ENCODE peak calls at places on chromosomes 5 and 9, in four cellular contexts. Q, I, U and P are unnamed samples.
A peak's percentile ranks its signal among the peaks of the same experiment; 100 is the strongest.

GRCh38 chr9:107307331-107307730 is 24.3 kb downstream of the RAD23B start:
- ATAC-seq in Q (no peak), I (no peak), U (peak; percentile 33), P (no peak)

GRCh38 chr5:146205499-146206202 is 2.2 kb downstream of the RBM27 start:
- ATAC-seq in Q (no peak), I (no peak), U (no peak), P (no peak)

GRCh38 chr5:178331491-178331981 is 98.9 kb upstream of the PHYKPL start:
- ATAC-seq in Q (no peak), I (no peak), U (peak; percentile 74), P (peak; percentile 67)

GRCh38 chr5:42620579-42621216 is 135.9 kb upstream of the CCDC152 start:
- ATAC-seq in Q (no peak), I (no peak), U (peak; percentile 15), P (peak; percentile 72)

GRCh38 chr9:68817079-68817875 is 112.2 kb downstream of the PIP5K1B start:
- ATAC-seq in Q (no peak), I (no peak), U (no peak), P (no peak)

GRCh38 chr9:25472085-25472607 is 206.1 kb downstream of the TUSC1 start:
- ATAC-seq in Q (no peak), I (no peak), U (no peak), P (peak; percentile 60)

GRCh38 chr5:164013077-164013670 is 507.8 kb downstream of the MAT2B start:
- ATAC-seq in Q (no peak), I (peak; percentile 80), U (peak; percentile 93), P (peak; percentile 55)

GRCh38 chr9:112065781-112066606 is 109.1 kb downstream of the SUSD1 start:
- ATAC-seq in Q (no peak), I (no peak), U (peak; percentile 80), P (peak; percentile 81)

GRCh38 chr5:11719888-11720481 is 184.3 kb downstream of the CTNND2 start:
- ATAC-seq in Q (no peak), I (no peak), U (peak; percentile 98), P (peak; percentile 64)

GRCh38 chr5:79728396-79728795 is 38.8 kb downstream of the CMYA5 start:
- ATAC-seq in Q (no peak), I (no peak), U (no peak), P (no peak)

GRCh38 chr9:79701651-79702050 is 129.9 kb downstream of the TLE4 start:
- ATAC-seq in Q (no peak), I (peak; percentile 79), U (peak; percentile 50), P (no peak)

GRCh38 chr9:122138560-122139268 is 20.9 kb downstream of the NDUFA8 start:
- ATAC-seq in Q (no peak), I (no peak), U (no peak), P (peak; percentile 89)

GRCh38 chr5:50969207-50970145 is 303.0 kb downstream of the PARP8 start:
- ATAC-seq in Q (no peak), I (no peak), U (peak; percentile 44), P (no peak)

GRCh38 chr9:37978983-37979382 is 75.1 kb upstream of the SLC25A51 start:
- ATAC-seq in Q (no peak), I (no peak), U (no peak), P (no peak)

GRCh38 chr9:74952281-74953151 is at the start of gene C9orf40:
- ATAC-seq in Q (peak; percentile 88), I (peak; percentile 81), U (peak; percentile 97), P (peak; percentile 97)

GRCh38 chr5:172802013-172802584 is 31.1 kb upstream of the DUSP1 start:
- ATAC-seq in Q (no peak), I (no peak), U (no peak), P (no peak)

GRCh38 chr9:77475641-77476473 is 172.3 kb downstream of the GNA14 start:
- ATAC-seq in Q (peak; percentile 99), I (peak; percentile 71), U (no peak), P (no peak)

GRCh38 chr5:143986567-143987242 is 174.7 kb downstream of the HMHB1 start:
- ATAC-seq in Q (no peak), I (no peak), U (no peak), P (no peak)

GRCh38 chr5:5649641-5650040 is 227.2 kb downstream of the ICE1 start:
- ATAC-seq in Q (no peak), I (no peak), U (no peak), P (no peak)

GRCh38 chr9:107606149-107606790 is 116.7 kb upstream of the KLF4 start:
- ATAC-seq in Q (no peak), I (no peak), U (no peak), P (no peak)